ENCODE peak calls at places on chromosomes 4 and X, in eight cellular contexts. A is pancreas; Y is ovary; X is MM.1S; T is lung; J is esophagus squamous epithelium; L is heart right ventricle; O is CD8-positive, alpha-beta T cell. V is an unnamed sample. For H3K4me1, the result is how much of the 10 kb centered on the place peaks cover.

GRCh38 chr4:74021617-74022016 is 16.9 kb downstream of the CXCL3 start:
- DNase-seq in X (no peak), O (no peak), T (no peak), J (no peak), L (no peak), A (no peak), Y (no peak), V (no peak)

GRCh38 chrX:15468036-15468435 is 25.1 kb downstream of the PIR start:
- DNase-seq in X (no peak), O (no peak), L (no peak), T (no peak), J (no peak), Y (no peak), A (no peak), V (no peak)

GRCh38 chrX:81791086-81791485 is 589.2 kb downstream of the SH3BGRL start:
- DNase-seq in X (no peak), J (no peak), Y (no peak), A (no peak), L (no peak), T (no peak), O (no peak), V (no peak)

GRCh38 chr4:123997116-123997515 is 600.5 kb downstream of the SPRY1 start:
- DNase-seq in Y (no peak), X (no peak), J (no peak), O (no peak), A (no peak), T (no peak), L (no peak), V (no peak)

GRCh38 chr4:43373201-43373600 is 480.7 kb downstream of the GRXCR1 start:
- DNase-seq in T (no peak), O (no peak), A (no peak), J (no peak), Y (no peak), X (no peak), L (no peak), V (no peak)

GRCh38 chr4:80407246-80407645 is 71.7 kb downstream of the CFAP299 start:
- DNase-seq in A (no peak), J (no peak), T (no peak), L (peak), X (no peak), Y (no peak), O (no peak), V (no peak)

GRCh38 chr4:123433573-123433972 is 37.0 kb downstream of the SPRY1 start:
- DNase-seq in O (no peak), A (no peak), J (no peak), X (no peak), L (no peak), Y (no peak), T (no peak), V (no peak)

GRCh38 chr4:22692736-22693135 is at the start of gene GBA3:
- DNase-seq in J (no peak), Y (no peak), L (no peak), T (no peak), X (no peak), A (no peak), O (no peak), V (no peak)

GRCh38 chrX:39946822-39947221 is 150.9 kb downstream of the BCOR start:
- DNase-seq in X (no peak), T (no peak), J (no peak), Y (no peak), O (no peak), A (no peak), L (no peak), V (peak)

GRCh38 chr4:132065940-132066495 is 1083.1 kb upstream of the PCDH10 start:
- DNase-seq in T (no peak), L (no peak), O (no peak), X (no peak), Y (no peak), J (no peak), A (no peak), V (no peak)

GRCh38 chr4:43816107-43816506 is 632.5 kb downstream of the KCTD8 start:
- DNase-seq in J (no peak), T (no peak), X (no peak), A (no peak), O (no peak), Y (no peak), L (no peak), V (no peak)

GRCh38 chr4:106676173-106676921 is 307.8 kb upstream of the GIMD1 start:
- DNase-seq in A (no peak), T (no peak), J (no peak), Y (no peak), L (no peak), O (no peak), X (no peak), V (no peak)

GRCh38 chr4:99608417-99608816 is 33.8 kb downstream of the MTTP start:
- DNase-seq in J (no peak), L (no peak), X (no peak), A (no peak), O (no peak), Y (no peak), T (no peak), V (no peak)

GRCh38 chr4:185470503-185471195 is 884 bp downstream of the CCDC110 start:
- DNase-seq in O (peak), T (peak), X (peak), L (peak), Y (peak), J (peak), A (peak), V (peak)

GRCh38 chr4:39883645-39884044 is 94.1 kb downstream of the PDS5A start:
- DNase-seq in X (no peak), L (no peak), T (no peak), A (no peak), Y (no peak), J (no peak), O (no peak), V (no peak)

GRCh38 chr4:48742412-48742811 is 37.7 kb downstream of the FRYL start:
- DNase-seq in L (no peak), A (no peak), J (no peak), O (no peak), X (no peak), T (no peak), Y (no peak), V (no peak)

GRCh38 chr4:126939401-126939800 is 693.4 kb upstream of the INTU start:
- DNase-seq in T (no peak), Y (no peak), J (no peak), O (no peak), X (no peak), A (no peak), L (no peak), V (no peak)

GRCh38 chrX:71666240-71667223 is 814 bp upstream of the LOC101059915 start:
- DNase-seq in O (no peak), L (no peak), T (peak), A (peak), Y (no peak), J (no peak), X (no peak), V (no peak)

GRCh38 chrX:104419211-104419610 is 146.8 kb upstream of the IL1RAPL2 start:
- DNase-seq in A (no peak), J (no peak), O (no peak), L (no peak), X (no peak), T (no peak), Y (no peak), V (no peak)

GRCh38 chr4:145956288-145956890 is 17.8 kb upstream of the ZNF827 start:
- DNase-seq in Y (no peak), L (peak), T (no peak), O (no peak), X (peak), A (no peak), J (no peak), V (peak)

GRCh38 chrX:151789179-151789800 is 54.7 kb downstream of the CNGA2 start:
- DNase-seq in T (no peak), Y (peak), L (peak), X (no peak), A (no peak), J (no peak), O (no peak), V (peak)

GRCh38 chr4:153933851-153934688 is 145.2 kb upstream of the SFRP2 start:
- DNase-seq in Y (no peak), J (no peak), O (no peak), A (no peak), L (no peak), X (no peak), T (no peak), V (no peak)

GRCh38 chr4:53716471-53717063 is 125.3 kb upstream of the LNX1 start:
- DNase-seq in O (no peak), Y (no peak), L (no peak), A (no peak), T (no peak), X (no peak), J (no peak), V (no peak)

GRCh38 chr4:7929530-7929951 is 10.1 kb downstream of the AFAP1 start:
- DNase-seq in X (no peak), O (no peak), J (no peak), T (peak), Y (no peak), A (no peak), L (no peak), V (no peak)

GRCh38 chr4:53908661-53909078 is 155.7 kb downstream of the CHIC2 start:
- DNase-seq in J (no peak), Y (no peak), O (no peak), T (peak), A (no peak), L (peak), X (peak), V (peak)

GRCh38 chr4:148653681-148654080 is 211.5 kb upstream of the NR3C2 start:
- DNase-seq in L (no peak), A (no peak), Y (no peak), X (no peak), J (no peak), O (no peak), T (no peak), V (no peak)

GRCh38 chr4:89619230-89619962 is 217.6 kb downstream of the SNCA start:
- DNase-seq in J (no peak), L (no peak), O (no peak), X (no peak), T (no peak), A (no peak), Y (no peak), V (no peak)

GRCh38 chr4:89617256-89617655 is 219.7 kb downstream of the SNCA start:
- DNase-seq in T (no peak), O (no peak), L (no peak), J (no peak), X (no peak), Y (no peak), A (no peak), V (no peak)

GRCh38 chr4:89615056-89615455 is 221.9 kb downstream of the SNCA start:
- DNase-seq in L (no peak), J (no peak), A (no peak), T (no peak), Y (no peak), X (no peak), O (no peak), V (no peak)

GRCh38 chr4:89614155-89614554 is 222.8 kb downstream of the SNCA start:
- DNase-seq in L (no peak), Y (no peak), J (no peak), A (no peak), T (no peak), O (no peak), X (no peak), V (no peak)

GRCh38 chr4:89616382-89616781 is 220.6 kb downstream of the SNCA start:
- DNase-seq in O (no peak), A (no peak), J (no peak), L (no peak), X (no peak), Y (no peak), T (no peak), V (no peak)
- H3K27ac ChIP-seq in O (no peak), A (no peak), J (no peak), L (no peak), X (no peak), Y (no peak), T (no peak), V (no peak)

GRCh38 chr4:108502366-108502765 is 118.0 kb upstream of the RPL34 start:
- DNase-seq in Y (no peak), T (no peak), L (no peak), J (no peak), O (no peak), A (no peak), X (no peak), V (no peak)
- H3K4me3 ChIP-seq in Y (no peak), T (no peak), L (no peak), J (no peak), O (no peak), A (no peak), X (no peak), V (no peak)

GRCh38 chr4:184350964-184351363 is 123.4 kb downstream of the IRF2 start:
- DNase-seq in L (no peak), Y (no peak), J (no peak), T (no peak), X (no peak), O (no peak), A (no peak), V (no peak)

GRCh38 chr4:184347251-184348239 is 126.8 kb downstream of the IRF2 start:
- DNase-seq in O (no peak), L (peak), Y (no peak), A (no peak), J (no peak), T (peak), X (peak), V (no peak)

GRCh38 chr4:184348311-184349233 is 125.8 kb downstream of the IRF2 start:
- DNase-seq in X (no peak), Y (peak), L (no peak), T (peak), J (no peak), A (no peak), O (no peak), V (no peak)

GRCh38 chr4:184350213-184350817 is 124.0 kb downstream of the IRF2 start:
- DNase-seq in T (no peak), X (peak), J (no peak), Y (no peak), O (no peak), L (no peak), A (no peak), V (no peak)

GRCh38 chr4:184349283-184350039 is 124.9 kb downstream of the IRF2 start:
- DNase-seq in A (no peak), O (no peak), T (no peak), L (no peak), Y (peak), J (no peak), X (peak), V (no peak)
- H3K4me1 ChIP-seq in A (under half), O (under half), T (under half), L (under half), Y (under half), J (under half), X (under half), V (under half)

DNA sequence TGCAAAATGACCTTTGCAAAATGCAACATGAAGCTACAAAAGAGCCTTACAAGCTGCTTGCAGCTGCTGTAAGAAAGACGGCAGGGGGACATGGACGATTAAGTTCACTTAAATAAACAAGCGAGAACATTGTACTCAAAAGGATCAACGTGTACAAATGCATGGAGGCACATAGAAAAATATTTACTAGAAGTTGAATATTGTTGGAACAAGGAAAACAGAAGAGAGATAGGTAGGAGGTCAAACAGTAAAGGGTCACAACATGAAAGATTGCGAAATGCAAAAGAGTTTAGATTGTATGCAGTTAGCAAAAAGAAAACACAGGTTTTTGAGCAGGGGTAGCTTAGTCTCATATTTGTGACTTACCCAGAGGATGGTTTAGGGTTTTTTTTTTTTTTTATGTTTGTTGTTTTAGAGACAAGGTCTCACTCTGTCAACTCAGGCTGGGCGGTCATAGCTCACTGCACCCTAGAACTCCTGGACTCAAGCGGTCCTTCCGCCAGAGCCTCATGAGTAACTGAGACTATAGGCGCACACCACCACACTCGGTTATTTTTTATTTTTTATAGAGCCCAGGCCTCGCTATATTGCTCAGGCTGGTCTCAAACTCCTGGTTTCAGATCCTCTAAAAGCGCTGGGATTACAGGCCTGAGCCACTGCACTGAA is 1.4 kb upstream of the PHF8 start:
- DNase-seq in T (no peak), O (no peak), Y (no peak), L (no peak), A (no peak), X (no peak), J (no peak), V (no peak)
- H3K27ac ChIP-seq in T (no peak), O (no peak), Y (no peak), L (peak), A (no peak), X (peak), J (peak), V (no peak)

GRCh38 chr4:176014583-176015108 is 51.0 kb upstream of the WDR17 start:
- DNase-seq in O (no peak), X (no peak), A (no peak), Y (no peak), J (no peak), T (no peak), L (no peak), V (no peak)
- H3K4me3 ChIP-seq in O (no peak), X (no peak), A (no peak), Y (no peak), J (no peak), T (no peak), L (no peak), V (no peak)

GRCh38 chrX:118682258-118683014 is 45.0 kb upstream of the IL13RA1 start:
- DNase-seq in O (no peak), T (no peak), X (no peak), Y (no peak), L (no peak), J (no peak), A (no peak), V (no peak)

GRCh38 chrX:118675966-118676349 is 51.4 kb upstream of the IL13RA1 start:
- DNase-seq in A (no peak), O (no peak), L (no peak), Y (no peak), X (no peak), T (no peak), J (no peak), V (no peak)

GRCh38 chrX:118679290-118679689 is 48.1 kb upstream of the IL13RA1 start:
- DNase-seq in Y (no peak), T (no peak), L (no peak), O (no peak), X (no peak), J (no peak), A (no peak), V (no peak)

GRCh38 chrX:118675336-118675965 is 52.0 kb upstream of the IL13RA1 start:
- DNase-seq in O (no peak), Y (no peak), A (no peak), L (no peak), T (no peak), J (no peak), X (no peak), V (no peak)

DNA sequence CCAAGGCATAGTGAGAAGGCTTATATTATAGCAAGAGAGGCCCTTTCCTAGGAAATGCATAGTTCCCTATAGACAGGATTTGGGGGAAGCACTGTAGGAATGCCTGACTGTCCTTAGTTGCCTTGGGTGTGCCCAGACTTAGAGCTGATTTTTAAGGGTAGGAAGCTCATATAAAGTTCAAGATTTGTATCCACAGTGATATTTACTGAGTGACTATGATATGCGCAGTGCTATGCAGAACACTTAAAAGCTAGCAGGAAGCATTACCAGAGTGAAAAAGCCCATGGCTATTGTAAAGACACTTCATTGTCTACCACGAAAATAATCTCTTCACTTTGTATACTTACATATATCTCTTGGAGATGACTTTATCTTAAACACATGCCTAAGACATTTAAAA is 50.1 kb upstream of the IL13RA1 start:
- DNase-seq in Y (no peak), L (no peak), T (no peak), O (no peak), J (no peak), X (no peak), A (no peak), V (no peak)
- H3K4me1 ChIP-seq in Y (under half), L (under half), T (under half), O (under half), J (under half), X (under half), A (under half), V (under half)

GRCh38 chrX:24482823-24483410 is 17.8 kb downstream of the PDK3 start:
- DNase-seq in T (no peak), Y (no peak), L (no peak), O (no peak), X (no peak), A (no peak), J (no peak), V (no peak)

GRCh38 chrX:24479924-24480722 is 15.0 kb downstream of the PDK3 start:
- DNase-seq in T (peak), X (peak), L (peak), J (no peak), A (no peak), Y (no peak), O (peak), V (no peak)

GRCh38 chrX:24483596-24483995 is 18.5 kb downstream of the PDK3 start:
- DNase-seq in L (no peak), Y (no peak), X (no peak), T (no peak), A (no peak), J (no peak), O (no peak), V (no peak)

GRCh38 chrX:24475480-24475879 is 10.4 kb downstream of the PDK3 start:
- DNase-seq in T (no peak), L (no peak), A (no peak), O (no peak), Y (no peak), X (no peak), J (no peak), V (no peak)

DNA sequence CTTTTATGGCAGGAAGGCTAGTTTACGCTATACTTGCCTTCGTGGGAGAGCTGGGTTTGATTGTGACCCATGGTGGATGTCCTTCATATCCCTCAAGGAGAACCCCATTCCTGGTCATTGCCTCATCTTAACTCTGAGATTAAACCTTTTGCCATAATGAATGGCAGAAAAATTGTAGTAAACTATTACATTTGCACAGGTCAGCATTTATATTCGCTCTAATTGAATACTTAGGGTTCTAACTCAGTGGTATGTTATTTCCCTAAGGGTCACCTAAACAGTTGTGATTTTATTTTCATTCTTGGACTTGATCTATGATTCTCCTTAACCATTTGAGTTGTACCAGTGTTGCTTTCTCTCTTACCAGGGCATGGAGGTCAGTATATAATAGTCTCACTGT is 13.4 kb downstream of the PDK3 start:
- DNase-seq in Y (no peak), T (no peak), J (no peak), L (no peak), O (no peak), A (no peak), X (no peak), V (no peak)
- H3K27ac ChIP-seq in Y (no peak), T (no peak), J (no peak), L (peak), O (peak), A (no peak), X (peak), V (no peak)

DNA sequence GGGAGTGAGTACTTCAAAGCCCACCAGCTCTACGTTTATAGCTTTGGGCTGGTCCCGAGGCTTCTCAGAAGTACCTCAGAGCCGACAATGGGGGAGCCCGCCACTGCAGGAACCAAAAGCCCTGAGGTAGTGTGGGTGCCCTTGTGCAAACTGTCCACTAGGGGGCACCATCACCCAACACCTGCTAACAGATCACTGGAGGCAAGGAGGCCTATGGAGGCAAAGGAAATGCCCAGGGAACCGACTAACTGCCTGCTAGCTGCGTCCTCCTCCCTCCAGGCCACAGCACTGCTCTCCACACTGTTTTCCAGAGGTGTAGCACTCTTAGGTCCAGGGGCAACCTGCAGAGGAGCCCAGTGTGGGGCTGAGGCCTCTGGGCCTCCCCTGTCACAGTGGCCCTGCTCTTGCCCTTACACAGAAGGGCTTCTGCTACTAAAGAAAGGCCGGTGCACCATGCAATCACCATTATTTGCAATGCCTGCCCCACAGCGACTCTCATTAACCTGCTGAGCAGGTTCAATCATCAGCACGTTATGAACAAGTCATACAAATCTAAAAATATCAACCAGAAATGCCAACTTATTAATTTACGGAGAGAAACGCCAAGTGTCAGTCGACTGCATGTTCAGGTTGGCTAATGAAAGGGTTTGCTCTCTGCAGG is 159.1 kb downstream of the NSUN7 start:
- DNase-seq in A (peak), Y (peak), L (peak), X (peak), T (peak), J (no peak), O (peak), V (peak)
- H3K4me3 ChIP-seq in A (no peak), Y (no peak), L (no peak), X (peak), T (no peak), J (no peak), O (no peak), V (no peak)

V was measured in SJSA1.